ENCODE peak calls at places on chromosomes 3 and 15, in nine cellular contexts. A, G, N, X, C, E, Q, F and H are unnamed samples.

GRCh38 chr3:122923611-122924010 is 104.0 kb downstream of the SEMA5B start:
- DNase-seq in A (no peak), G (no peak), N (peak), X (no peak), C (no peak), E (no peak), Q (no peak), F (no peak), H (no peak)

GRCh38 chr3:132006605-132007204 is 28.1 kb downstream of the CPNE4 start:
- DNase-seq in A (peak), G (no peak), N (no peak), X (peak), C (no peak), E (peak), Q (no peak), F (no peak), H (peak)

GRCh38 chr3:15300318-15301078 is 31.9 kb downstream of the SH3BP5 start:
- DNase-seq in A (peak), G (no peak), N (peak), X (no peak), C (peak), E (no peak), Q (no peak), F (no peak), H (peak)

GRCh38 chr15:91311986-91312385 is 211.9 kb downstream of the SV2B start:
- DNase-seq in A (peak), G (no peak), N (no peak), X (no peak), C (no peak), E (no peak), Q (no peak), F (no peak), H (peak)

GRCh38 chr3:134064081-134064480 is 34.4 kb upstream of the SLCO2A1 start:
- DNase-seq in A (no peak), G (no peak), N (no peak), X (no peak), C (no peak), E (no peak), Q (no peak), F (no peak), H (no peak)

GRCh38 chr3:125186261-125186770 is 26.2 kb downstream of the SLC12A8 start:
- DNase-seq in A (no peak), G (no peak), N (peak), X (no peak), C (no peak), E (peak), Q (no peak), F (no peak), H (no peak)

GRCh38 chr3:15630646-15631350 is 29.3 kb downstream of the BTD start:
- DNase-seq in A (no peak), G (no peak), N (no peak), X (no peak), C (no peak), E (peak), Q (no peak), F (no peak), H (no peak)

GRCh38 chr3:51245871-51246270 is 139.2 kb upstream of the MANF start:
- DNase-seq in A (no peak), G (no peak), N (no peak), X (no peak), C (no peak), E (no peak), Q (no peak), F (no peak), H (no peak)

GRCh38 chr15:67109141-67110034 is 44.0 kb downstream of the SMAD3 start:
- DNase-seq in A (peak), G (peak), N (peak), X (no peak), C (peak), E (peak), Q (no peak), F (peak), H (no peak)

GRCh38 chr3:42638339-42638842 is 15.1 kb upstream of the ZBTB47 start:
- DNase-seq in A (no peak), G (no peak), N (no peak), X (no peak), C (no peak), E (peak), Q (no peak), F (no peak), H (no peak)

GRCh38 chr3:151768393-151768930 is 34.7 kb downstream of the AADACL2 start:
- DNase-seq in A (peak), G (no peak), N (no peak), X (no peak), C (no peak), E (no peak), Q (no peak), F (no peak), H (no peak)
- TF ChIP-seq CTCF in A (no peak), G (no peak), N (no peak), X (no peak), C (no peak), E (no peak), Q (no peak), F (no peak), H (no peak)

GRCh38 chr15:43168192-43169107 is 16.8 kb upstream of the CCNDBP1 start:
- DNase-seq in A (no peak), G (no peak), N (no peak), X (no peak), C (no peak), E (no peak), Q (no peak), F (no peak), H (no peak)
- TF ChIP-seq CTCF in A (no peak), G (no peak), N (no peak), X (no peak), C (no peak), E (no peak), Q (no peak), F (no peak), H (no peak)

GRCh38 chr15:29944925-29945324 is 122.7 kb upstream of the TJP1 start:
- DNase-seq in A (no peak), G (no peak), N (no peak), X (no peak), C (no peak), E (no peak), Q (no peak), F (no peak), H (no peak)

GRCh38 chr15:29942548-29942947 is 120.3 kb upstream of the TJP1 start:
- DNase-seq in A (no peak), G (no peak), N (no peak), X (no peak), C (no peak), E (no peak), Q (no peak), F (no peak), H (no peak)

GRCh38 chr15:29939404-29939803 is 117.1 kb upstream of the TJP1 start:
- DNase-seq in A (no peak), G (no peak), N (no peak), X (no peak), C (no peak), E (no peak), Q (no peak), F (no peak), H (no peak)

GRCh38 chr15:29938701-29939340 is 116.6 kb upstream of the TJP1 start:
- DNase-seq in A (no peak), G (no peak), N (no peak), X (no peak), C (no peak), E (no peak), Q (no peak), F (no peak), H (peak)

DNA sequence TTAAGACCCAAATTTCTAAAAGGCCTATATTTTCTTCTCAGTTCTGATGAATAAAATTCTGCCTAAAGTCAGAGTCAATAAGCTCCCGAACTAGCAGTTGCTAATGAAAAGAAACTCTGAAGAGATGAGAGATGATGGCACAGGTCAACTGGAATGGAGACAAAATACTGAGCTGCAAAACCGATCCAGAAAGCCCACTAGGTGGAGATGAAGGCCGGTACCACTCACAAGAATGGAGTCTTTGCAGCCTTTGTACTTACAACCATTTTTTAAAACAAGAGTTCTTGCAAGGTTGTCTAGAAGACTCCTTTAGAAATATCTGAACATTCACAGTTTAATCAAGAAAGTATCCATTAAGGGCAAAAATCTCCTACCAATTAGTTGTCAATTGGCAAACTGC is 119.9 kb upstream of the TJP1 start:
- DNase-seq in A (peak), G (no peak), N (no peak), X (no peak), C (no peak), E (no peak), Q (no peak), F (no peak), H (peak)
- TF ChIP-seq CTCF in A (no peak), G (no peak), N (no peak), X (peak), C (no peak), E (no peak), Q (no peak), F (no peak), H (peak)

GRCh38 chr3:152471814-152472605 is 203.3 kb downstream of the MBNL1 start:
- DNase-seq in A (peak), G (peak), N (peak), X (peak), C (peak), E (peak), Q (peak), F (peak), H (peak)

GRCh38 chr3:152472606-152472954 is 203.9 kb downstream of the MBNL1 start:
- DNase-seq in A (no peak), G (no peak), N (no peak), X (no peak), C (no peak), E (no peak), Q (no peak), F (no peak), H (no peak)

GRCh38 chr3:152477422-152477821 is 208.7 kb downstream of the MBNL1 start:
- DNase-seq in A (no peak), G (no peak), N (no peak), X (no peak), C (no peak), E (no peak), Q (no peak), F (no peak), H (no peak)

GRCh38 chr3:152470893-152471292 is 202.2 kb downstream of the MBNL1 start:
- DNase-seq in A (no peak), G (no peak), N (no peak), X (no peak), C (no peak), E (no peak), Q (no peak), F (no peak), H (no peak)

DNA sequence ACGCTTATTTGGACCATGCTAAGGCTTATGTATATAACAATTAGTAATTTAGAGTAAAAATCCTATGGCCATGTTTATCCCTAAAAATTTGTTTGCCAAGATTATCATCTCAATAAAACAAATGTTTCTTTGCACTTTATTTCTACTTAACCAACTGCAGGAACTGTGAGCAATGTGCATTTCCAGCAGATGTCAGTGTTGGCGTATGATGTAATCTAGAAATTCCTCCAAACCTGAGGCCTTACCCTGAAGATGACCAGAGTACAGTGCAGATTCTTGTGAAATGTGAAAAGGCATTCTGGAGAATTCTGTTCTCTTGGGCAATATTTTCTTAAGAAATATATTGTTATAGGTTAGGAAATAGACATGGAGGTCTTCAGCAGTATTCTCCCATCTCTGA is 205.9 kb downstream of the MBNL1 start:
- DNase-seq in A (peak), G (peak), N (no peak), X (no peak), C (no peak), E (peak), Q (no peak), F (no peak), H (peak)
- TF ChIP-seq CTCF in A (peak), G (peak), N (no peak), X (peak), C (peak), E (peak), Q (no peak), F (no peak), H (peak)

GRCh38 chr15:50182233-50183013 is 427 bp downstream of the SLC27A2 start:
- DNase-seq in A (peak), G (peak), N (no peak), X (no peak), C (no peak), E (no peak), Q (peak), F (peak), H (peak)

GRCh38 chr15:50180578-50180977 is 1.4 kb upstream of the SLC27A2 start:
- DNase-seq in A (no peak), G (no peak), N (no peak), X (no peak), C (no peak), E (no peak), Q (no peak), F (no peak), H (no peak)

GRCh38 chr15:50183112-50183794 is 1.3 kb downstream of the SLC27A2 start:
- DNase-seq in A (peak), G (no peak), N (no peak), X (no peak), C (no peak), E (peak), Q (no peak), F (no peak), H (no peak)

GRCh38 chr15:50181206-50181982 is 602 bp upstream of the SLC27A2 start:
- DNase-seq in A (peak), G (no peak), N (no peak), X (no peak), C (no peak), E (no peak), Q (no peak), F (no peak), H (no peak)

DNA sequence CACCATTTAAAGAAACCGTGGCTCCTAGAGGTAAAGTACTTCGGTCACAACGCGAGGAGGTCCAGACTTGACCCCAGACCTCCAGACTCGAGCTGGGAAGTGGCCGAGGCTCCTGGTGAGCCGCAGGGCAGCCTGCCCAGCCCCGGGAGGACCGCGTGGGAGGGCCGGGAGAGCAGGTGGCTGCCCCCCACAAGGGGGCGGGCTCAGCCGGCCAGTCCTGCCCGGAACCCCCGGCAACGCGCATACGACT is at the start of gene SLC27A2:
- DNase-seq in A (no peak), G (peak), N (no peak), X (peak), C (no peak), E (peak), Q (no peak), F (no peak), H (no peak)
- TF ChIP-seq CTCF in A (peak), G (peak), N (no peak), X (peak), C (peak), E (peak), Q (peak), F (peak), H (peak)

GRCh38 chr3:34882764-34883163 is 756.6 kb upstream of the ARPP21 start:
- DNase-seq in A (peak), G (no peak), N (no peak), X (no peak), C (no peak), E (no peak), Q (no peak), F (no peak), H (peak)
- TF ChIP-seq CTCF in A (peak), G (no peak), N (no peak), X (peak), C (no peak), E (no peak), Q (no peak), F (no peak), H (peak)

GRCh38 chr3:62597481-62597880 is 224.1 kb upstream of the FEZF2 start:
- DNase-seq in A (no peak), G (no peak), N (no peak), X (no peak), C (no peak), E (no peak), Q (no peak), F (no peak), H (no peak)
- TF ChIP-seq CTCF in A (no peak), G (no peak), N (no peak), X (no peak), C (no peak), E (no peak), Q (no peak), F (no peak), H (no peak)

GRCh38 chr3:5304789-5305680 is 117.5 kb downstream of the EDEM1 start:
- DNase-seq in A (peak), G (peak), N (no peak), X (peak), C (peak), E (peak), Q (no peak), F (no peak), H (peak)
- TF ChIP-seq CTCF in A (peak), G (peak), N (no peak), X (peak), C (peak), E (peak), Q (peak), F (no peak), H (peak)

GRCh38 chr3:98657429-98657828 is 64.0 kb upstream of the CPOX start:
- DNase-seq in A (peak), G (no peak), N (no peak), X (no peak), C (no peak), E (peak), Q (peak), F (no peak), H (peak)
- TF ChIP-seq CTCF in A (peak), G (no peak), N (no peak), X (peak), C (no peak), E (peak), Q (peak), F (no peak), H (no peak)